ENCODE peak calls at places on chromosomes 7 and 10, in four cellular contexts. O is hepatocyte, X is NCI-H1417 treated with DMSO at 0.1 percent for 48 hours, D is endodermal cell. A is an unnamed sample.

GRCh38 chr10:70809011-70809611 is 6.6 kb upstream of the SGPL1 start:
- DNase-seq in X (no peak), O (no peak), D (peak), A (no peak)

GRCh38 chr7:104963378-104963990 is 50.5 kb upstream of the KMT2E start:
- DNase-seq in O (no peak), X (no peak), D (no peak), A (no peak)

GRCh38 chr7:14841850-14842249 is 60.7 kb downstream of the DGKB start:
- DNase-seq in O (no peak), X (no peak), D (no peak), A (no peak)

GRCh38 chr10:84194424-84195043 is at the start of gene CDHR1:
- DNase-seq in O (peak), D (peak), X (no peak), A (peak)

GRCh38 chr10:19930936-19931859 is 115.0 kb downstream of the PLXDC2 start:
- DNase-seq in X (no peak), D (no peak), O (peak), A (no peak)

GRCh38 chr10:44478040-44478439 is 93.1 kb upstream of the CXCL12 start:
- DNase-seq in O (no peak), D (no peak), X (no peak), A (no peak)

GRCh38 chr10:33334839-33335549 is 527 bp upstream of the NRP1 start:
- DNase-seq in D (peak), X (no peak), O (peak), A (peak)

GRCh38 chr10:6918305-6918704 is 338.2 kb upstream of the PRKCQ start:
- DNase-seq in D (peak), X (no peak), O (no peak), A (peak)

GRCh38 chr10:72697711-72698110 is 5.8 kb downstream of the MCU start:
- DNase-seq in O (peak), D (no peak), X (no peak), A (no peak)

GRCh38 chr10:51815723-51816122 is 116.3 kb upstream of the CSTF2T start:
- DNase-seq in O (no peak), D (no peak), X (no peak), A (no peak)

GRCh38 chr7:115694424-115694823 is 336.1 kb downstream of the TFEC start:
- DNase-seq in D (no peak), O (no peak), X (no peak), A (no peak)

GRCh38 chr7:16695621-16696237 is 49.7 kb downstream of the BZW2 start:
- DNase-seq in D (peak), O (peak), X (no peak), A (peak)

GRCh38 chr7:157832866-157833607 is 496.2 kb downstream of the DNAJB6 start:
- DNase-seq in O (no peak), X (no peak), D (no peak), A (no peak)

GRCh38 chr7:149071641-149072437 is 18.7 kb downstream of the ZNF786 start:
- DNase-seq in X (no peak), D (peak), O (peak), A (peak)

GRCh38 chr7:41501016-41501415 is 201.9 kb downstream of the INHBA start:
- DNase-seq in X (no peak), D (no peak), O (no peak), A (no peak)

GRCh38 chr7:76507723-76508406 is 2.5 kb upstream of the UPK3B start:
- DNase-seq in X (no peak), D (peak), O (peak), A (no peak)